ENCODE peak calls at places on chromosomes 3 and 15, in four cellular contexts. E is A549, Q is GM12878, D is K562. K is an unnamed sample.

GRCh38 chr3:159263750-159264561 is 462.1 kb downstream of the MFSD1 start:
- DNase-seq in E (peak), Q (no peak), D (peak), K (peak)

GRCh38 chr15:69515508-69516290 is 63.1 kb downstream of the RPLP1 start:
- DNase-seq in E (no peak), Q (no peak), D (no peak), K (no peak)

GRCh38 chr15:53808058-53808703 is 48.7 kb upstream of the WDR72 start:
- DNase-seq in E (peak), Q (no peak), D (peak), K (no peak)

GRCh38 chr15:33096134-33096533 is 98.4 kb downstream of the FMN1 start:
- DNase-seq in E (no peak), Q (no peak), D (no peak), K (no peak)

GRCh38 chr15:78264304-78265136 is at the start of gene DNAJA4:
- DNase-seq in E (no peak), Q (no peak), D (no peak), K (no peak)

GRCh38 chr15:83283813-83284562 is 476 bp downstream of the BNC1 start:
- DNase-seq in E (no peak), Q (no peak), D (no peak), K (no peak)

GRCh38 chr3:57446318-57446841 is 97.8 kb downstream of the DNAH12 start:
- DNase-seq in E (no peak), Q (no peak), D (no peak), K (no peak)

GRCh38 chr3:122800031-122800430 is 5.2 kb downstream of the SLC49A4 start:
- DNase-seq in E (no peak), Q (no peak), D (no peak), K (no peak)

GRCh38 chr15:52730163-52730562 is 51.0 kb upstream of the ATOSA start:
- DNase-seq in E (no peak), Q (peak), D (no peak), K (peak)

GRCh38 chr15:92117301-92117731 is 263.8 kb downstream of the SLCO3A1 start:
- DNase-seq in E (no peak), Q (no peak), D (no peak), K (no peak)

GRCh38 chr3:57228734-57229505 is 1.4 kb downstream of the APPL1 start:
- DNase-seq in E (no peak), Q (no peak), D (no peak), K (peak)

GRCh38 chr3:115146032-115146417 is 1.1 kb downstream of the ZBTB20 start:
- DNase-seq in E (peak), Q (no peak), D (no peak), K (peak)

GRCh38 chr3:71478568-71478967 is 105.0 kb downstream of the FOXP1 start:
- DNase-seq in E (no peak), Q (no peak), D (no peak), K (peak)

GRCh38 chr3:194579091-194579606 is 54.1 kb downstream of the TMEM44 start:
- DNase-seq in E (no peak), Q (no peak), D (no peak), K (no peak)
- TF ChIP-seq BHLHE40 in E (no peak), Q (no peak), D (no peak), K (no peak)

GRCh38 chr3:35383719-35384555 is 255.4 kb upstream of the ARPP21 start:
- DNase-seq in E (peak), Q (no peak), D (no peak), K (no peak)
- TF ChIP-seq RCOR1 in E (no peak), Q (no peak), D (no peak), K (no peak)

DNA sequence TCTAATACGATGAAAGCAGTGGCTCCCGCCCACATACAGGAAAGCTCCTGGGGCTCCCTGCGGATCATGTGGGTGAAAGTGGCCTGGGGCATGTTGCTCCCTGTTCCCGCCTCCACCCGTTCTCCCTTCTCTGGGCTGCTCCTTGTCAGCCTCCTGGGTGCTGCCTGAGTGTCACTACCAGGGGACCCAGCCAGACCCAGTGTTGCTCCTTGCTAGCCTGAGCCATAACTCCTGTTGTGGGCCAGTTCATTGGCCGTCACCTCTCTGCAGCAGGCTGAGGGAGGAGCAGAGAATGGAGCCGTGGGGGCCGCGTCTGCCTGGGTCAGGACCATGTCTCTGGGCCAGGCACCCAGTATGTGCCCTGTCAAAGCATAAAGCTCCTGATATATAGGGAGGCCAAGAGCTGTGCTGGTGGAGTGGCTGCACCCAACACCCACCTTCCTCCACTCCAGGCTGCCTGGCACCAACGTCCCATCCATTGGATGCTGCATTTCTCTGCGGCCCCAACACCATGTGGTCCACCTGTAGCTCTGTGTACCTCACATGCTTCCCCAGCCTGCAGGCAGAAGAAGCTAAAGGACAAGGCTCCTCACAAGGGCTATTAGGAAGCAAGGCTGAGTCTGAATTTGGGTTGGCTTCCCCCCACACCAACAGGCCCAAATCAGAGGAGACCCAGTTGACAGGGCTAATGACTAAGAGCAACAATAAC is 40.5 kb downstream of the KLF13 start:
- DNase-seq in E (no peak), Q (no peak), D (no peak), K (no peak)
- TF ChIP-seq POLR2A in E (no peak), Q (no peak), D (no peak), K (no peak)

GRCh38 chr3:171840831-171841619 is 2.1 kb upstream of the TMEM212 start:
- DNase-seq in E (no peak), Q (no peak), D (no peak), K (no peak)
- TF ChIP-seq BHLHE40 in E (no peak), Q (no peak), D (no peak), K (no peak)

K was measured in IMR-90.